ENCODE peak calls at places on chromosomes 12 and 14, in eight cellular contexts. D, Z, Q, B, S, R, W and T are unnamed samples.

GRCh38 chr12:10562306-10562933 is 51.0 kb downstream of the MAGOHB start:
- DNase-seq in D (no peak), Z (no peak), Q (no peak), B (peak; percentile 54), S (no peak), R (peak; percentile 44), W (no peak), T (no peak)

GRCh38 chr12:6267007-6267721 is 43.3 kb upstream of the PLEKHG6 start:
- DNase-seq in D (no peak), Z (no peak), Q (no peak), B (peak; percentile 75), S (no peak), R (no peak), W (no peak), T (no peak)

GRCh38 chr14:105199093-105199492 is 18.0 kb upstream of the NUDT14 start:
- DNase-seq in D (no peak), Z (peak; percentile 84), Q (no peak), B (peak; percentile 19), S (no peak), R (no peak), W (no peak), T (no peak)

GRCh38 chr12:91628656-91629055 is 446.0 kb upstream of the DCN start:
- DNase-seq in D (no peak), Z (no peak), Q (no peak), B (no peak), S (no peak), R (no peak), W (no peak), T (no peak)

GRCh38 chr12:11545438-11546330 is 103.8 kb upstream of the ETV6 start:
- DNase-seq in D (peak; percentile 7), Z (no peak), Q (peak; percentile 25), B (no peak), S (no peak), R (peak; percentile 30), W (no peak), T (no peak)

GRCh38 chr12:94849411-94849976 is 154.0 kb downstream of the NDUFA12 start:
- DNase-seq in D (no peak), Z (no peak), Q (no peak), B (no peak), S (peak; percentile 82), R (peak; percentile 52), W (no peak), T (no peak)

GRCh38 chr14:42911642-42912041 is 1305.0 kb downstream of the LRFN5 start:
- DNase-seq in D (no peak), Z (no peak), Q (no peak), B (peak; percentile 13), S (no peak), R (peak; percentile 14), W (no peak), T (no peak)

GRCh38 chr14:75417674-75418073 is 10.1 kb upstream of the JDP2 start:
- DNase-seq in D (no peak), Z (no peak), Q (no peak), B (peak; percentile 48), S (no peak), R (no peak), W (no peak), T (no peak)

GRCh38 chr12:29160230-29160629 is 11.2 kb downstream of the FAR2 start:
- DNase-seq in D (no peak), Z (no peak), Q (no peak), B (no peak), S (no peak), R (no peak), W (no peak), T (no peak)

GRCh38 chr14:36517242-36518030 is 2.6 kb downstream of the NKX2-1 start:
- DNase-seq in D (no peak), Z (no peak), Q (no peak), B (no peak), S (peak; percentile 74), R (peak; percentile 56), W (no peak), T (no peak)

GRCh38 chr14:58270628-58271027 is 26.0 kb downstream of the PSMA3 start:
- DNase-seq in D (no peak), Z (no peak), Q (no peak), B (peak; percentile 67), S (no peak), R (no peak), W (no peak), T (no peak)

GRCh38 chr12:45273717-45274271 is 57.9 kb downstream of the ANO6 start:
- DNase-seq in D (no peak), Z (peak; percentile 82), Q (no peak), B (peak; percentile 98), S (no peak), R (no peak), W (no peak), T (no peak)

GRCh38 chr12:128829870-128830504 is 6.2 kb upstream of the SLC15A4 start:
- DNase-seq in D (no peak), Z (no peak), Q (no peak), B (no peak), S (no peak), R (no peak), W (no peak), T (no peak)

GRCh38 chr12:131049002-131049401 is 95.3 kb downstream of the ADGRD1 start:
- DNase-seq in D (no peak), Z (no peak), Q (no peak), B (no peak), S (no peak), R (no peak), W (no peak), T (peak; percentile 55)
- H3K4me1 ChIP-seq in D (no peaks in the 10 kb centered on the region), Z (no peaks in the 10 kb centered on the region), Q (no peaks in the 10 kb centered on the region), B (no peaks in the 10 kb centered on the region), S (no peaks in the 10 kb centered on the region), R (no peaks in the 10 kb centered on the region), W (no peaks in the 10 kb centered on the region), T (no peaks in the 10 kb centered on the region)

DNA sequence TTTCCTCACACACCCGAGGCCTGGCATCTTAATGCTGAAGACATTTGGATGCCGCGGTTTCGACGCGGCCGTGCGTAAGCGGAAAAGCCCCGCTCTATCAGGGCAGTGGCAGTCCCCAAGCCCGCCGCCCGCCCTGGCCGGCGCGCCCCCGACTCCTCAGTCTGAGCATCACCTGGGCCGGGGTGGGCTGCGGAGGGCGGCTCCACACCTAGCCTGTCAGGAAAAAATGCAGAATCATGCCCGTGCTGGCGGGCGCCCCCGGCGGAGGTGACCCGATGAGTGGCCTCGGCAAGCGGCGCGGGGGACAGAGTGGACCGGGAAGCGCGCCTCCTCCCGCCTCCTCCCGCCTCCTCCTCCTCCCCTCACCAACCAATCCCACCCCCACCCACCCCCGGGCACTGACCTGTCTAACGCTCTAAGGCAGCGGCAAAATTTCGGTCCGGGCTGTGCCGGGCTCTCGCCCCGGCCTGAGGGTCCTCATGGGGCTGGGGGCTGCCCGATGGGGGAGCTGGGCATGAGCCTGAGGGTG is 568 bp downstream of the B4GALNT1 start:
- DNase-seq in D (no peak), Z (peak; percentile 100), Q (no peak), B (no peak), S (peak; percentile 87), R (peak; percentile 60), W (peak; percentile 25), T (peak; percentile 49)
- H3K27me3 ChIP-seq in D (peaks cover 24% of the 10 kb centered on the region), Z (peaks cover 26% of the 10 kb centered on the region), Q (peaks cover 54% of the 10 kb centered on the region), B (peaks cover 45% of the 10 kb centered on the region), S (peaks cover 82% of the 10 kb centered on the region), R (peaks cover 89% of the 10 kb centered on the region), W (no peaks in the 10 kb centered on the region), T (no peaks in the 10 kb centered on the region)

GRCh38 chr14:54207476-54207875 is 189.3 kb upstream of the CDKN3 start:
- DNase-seq in D (no peak), Z (no peak), Q (no peak), B (no peak), S (no peak), R (no peak), W (no peak), T (no peak)

GRCh38 chr14:54208751-54209150 is 188.1 kb upstream of the CDKN3 start:
- DNase-seq in D (no peak), Z (no peak), Q (no peak), B (no peak), S (no peak), R (no peak), W (no peak), T (no peak)

GRCh38 chr14:54207991-54208520 is 188.8 kb upstream of the CDKN3 start:
- DNase-seq in D (no peak), Z (no peak), Q (no peak), B (no peak), S (no peak), R (no peak), W (no peak), T (no peak)

GRCh38 chr14:54206477-54206876 is 190.3 kb upstream of the CDKN3 start:
- DNase-seq in D (no peak), Z (no peak), Q (no peak), B (no peak), S (no peak), R (no peak), W (no peak), T (no peak)

DNA sequence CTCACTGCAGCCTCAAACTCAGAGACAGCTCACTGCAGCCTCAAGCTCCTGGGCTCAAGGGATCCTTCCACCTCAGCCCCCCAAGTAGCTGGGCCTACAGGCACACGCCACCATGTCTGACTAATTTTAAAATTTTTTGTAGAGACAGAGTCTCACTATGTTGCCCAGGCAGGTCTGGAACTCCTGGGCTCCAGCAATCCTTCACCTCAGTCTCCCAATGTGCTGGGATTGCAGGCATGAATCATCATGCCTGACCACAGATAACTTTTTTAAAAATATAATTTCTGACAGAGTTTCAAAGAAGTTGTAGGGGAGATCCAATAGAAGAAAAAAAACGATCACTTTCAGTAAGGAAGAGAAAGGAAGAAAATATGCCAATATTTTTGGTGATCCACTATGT is 189.7 kb upstream of the CDKN3 start:
- DNase-seq in D (no peak), Z (no peak), Q (no peak), B (peak; percentile 42), S (no peak), R (no peak), W (no peak), T (no peak)
- H3K4me1 ChIP-seq in D (no peaks in the 10 kb centered on the region), Z (peaks cover 37% of the 10 kb centered on the region), Q (no peaks in the 10 kb centered on the region), B (peaks cover 4% of the 10 kb centered on the region), S (no peaks in the 10 kb centered on the region), R (no peaks in the 10 kb centered on the region), W (no peaks in the 10 kb centered on the region), T (no peaks in the 10 kb centered on the region)

GRCh38 chr14:94172545-94172944 is 1.6 kb upstream of the PPP4R4 start:
- DNase-seq in D (no peak), Z (no peak), Q (no peak), B (no peak), S (no peak), R (no peak), W (no peak), T (no peak)

GRCh38 chr14:94173885-94174621 is at the start of gene PPP4R4:
- DNase-seq in D (peak; percentile 77), Z (peak; percentile 92), Q (peak; percentile 82), B (peak; percentile 70), S (peak; percentile 99), R (peak; percentile 97), W (peak; percentile 92), T (peak; percentile 93)

GRCh38 chr14:94174622-94175402 is 690 bp downstream of the PPP4R4 start:
- DNase-seq in D (no peak), Z (no peak), Q (no peak), B (no peak), S (peak; percentile 85), R (peak; percentile 64), W (peak; percentile 31), T (no peak)

GRCh38 chr14:94175403-94176146 is 1.5 kb downstream of the PPP4R4 start:
- DNase-seq in D (no peak), Z (no peak), Q (no peak), B (no peak), S (no peak), R (no peak), W (no peak), T (no peak)

DNA sequence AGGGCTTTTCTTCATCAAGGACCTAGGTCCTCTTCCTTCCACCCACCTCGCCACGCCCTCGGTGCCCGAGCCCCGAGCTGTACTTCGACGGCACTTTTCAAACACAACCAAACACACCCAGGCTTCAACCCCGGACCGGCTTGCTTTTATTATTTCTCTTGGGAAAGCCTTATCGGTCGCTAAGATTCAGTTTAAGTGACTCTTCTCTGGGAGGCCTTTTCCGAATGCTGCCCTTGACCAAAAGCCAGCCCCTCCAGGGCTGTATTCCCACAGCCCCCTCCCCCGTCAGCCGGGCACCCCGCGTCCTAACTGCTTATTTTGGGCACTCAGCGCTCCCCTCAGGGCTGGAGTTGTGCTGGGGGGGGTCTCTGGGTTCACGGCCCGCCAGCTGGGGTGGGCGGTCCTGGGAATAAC is 644 bp upstream of the PPP4R4 start:
- DNase-seq in D (no peak), Z (no peak), Q (no peak), B (no peak), S (no peak), R (peak; percentile 40), W (no peak), T (no peak)
- H3K27me3 ChIP-seq in D (no peaks in the 10 kb centered on the region), Z (peaks cover 10% of the 10 kb centered on the region), Q (no peaks in the 10 kb centered on the region), B (peaks cover 24% of the 10 kb centered on the region), S (peaks cover 52% of the 10 kb centered on the region), R (peaks cover 37% of the 10 kb centered on the region), W (no peaks in the 10 kb centered on the region), T (no peaks in the 10 kb centered on the region)